ENCODE peak calls at places on chromosomes 2 and 18, in five cellular contexts. One of them, this sample, is unnamed. For H3K27me3 and H3K4me1, the result is how much of the 10 kb centered on the place peaks cover.

GRCh38 chr18:59448546-59448945 is 89.5 kb upstream of the LMAN1 start:
- DNase-seq in heart right ventricle: no peak
- DNase-seq in thyroid gland: no peak
- DNase-seq in Peyer's patch: no peak
- DNase-seq in tibial nerve: no peak
- DNase-seq in this sample: no peak

GRCh38 chr18:50454379-50455005 is 79.6 kb downstream of the SKA1 start:
- DNase-seq in heart right ventricle: no peak
- DNase-seq in thyroid gland: no peak
- DNase-seq in Peyer's patch: no peak
- DNase-seq in tibial nerve: no peak
- DNase-seq in this sample: no peak

GRCh38 chr18:22678486-22678885 is 254.6 kb upstream of the RBBP8 start:
- DNase-seq in heart right ventricle: no peak
- DNase-seq in thyroid gland: no peak
- DNase-seq in Peyer's patch: no peak
- DNase-seq in tibial nerve: no peak
- DNase-seq in this sample: no peak

GRCh38 chr2:109736177-109736827 is 57.8 kb upstream of the RGPD5 start:
- DNase-seq in heart right ventricle: peak
- DNase-seq in thyroid gland: peak
- DNase-seq in Peyer's patch: peak
- DNase-seq in tibial nerve: peak
- DNase-seq in this sample: no peak

GRCh38 chr2:86584164-86584913 is 21.1 kb upstream of the CHMP3 start:
- DNase-seq in heart right ventricle: no peak
- DNase-seq in thyroid gland: no peak
- DNase-seq in Peyer's patch: no peak
- DNase-seq in tibial nerve: no peak
- DNase-seq in this sample: peak

GRCh38 chr2:53670351-53670750 is 97.3 kb upstream of the CHAC2 start:
- DNase-seq in heart right ventricle: no peak
- DNase-seq in thyroid gland: no peak
- DNase-seq in Peyer's patch: no peak
- DNase-seq in tibial nerve: no peak
- DNase-seq in this sample: no peak

GRCh38 chr2:239311132-239312040 is 89.4 kb downstream of the HDAC4 start:
- DNase-seq in heart right ventricle: peak
- DNase-seq in thyroid gland: peak
- DNase-seq in Peyer's patch: peak
- DNase-seq in tibial nerve: no peak
- DNase-seq in this sample: no peak

GRCh38 chr2:54767921-54768320 is 44.5 kb downstream of the EML6 start:
- DNase-seq in heart right ventricle: no peak
- DNase-seq in thyroid gland: no peak
- DNase-seq in Peyer's patch: no peak
- DNase-seq in tibial nerve: no peak
- DNase-seq in this sample: no peak

GRCh38 chr2:118032169-118033013 is 18.5 kb upstream of the CCDC93 start:
- DNase-seq in heart right ventricle: no peak
- DNase-seq in thyroid gland: peak
- DNase-seq in Peyer's patch: peak
- DNase-seq in tibial nerve: peak
- DNase-seq in this sample: peak

GRCh38 chr18:9066358-9066757 is 36.1 kb upstream of the NDUFV2 start:
- DNase-seq in heart right ventricle: no peak
- DNase-seq in thyroid gland: no peak
- DNase-seq in Peyer's patch: no peak
- DNase-seq in tibial nerve: no peak
- DNase-seq in this sample: no peak

GRCh38 chr18:47113796-47114540 is 36.3 kb downstream of the HDHD2 start:
- DNase-seq in heart right ventricle: no peak
- DNase-seq in thyroid gland: no peak
- DNase-seq in Peyer's patch: no peak
- DNase-seq in tibial nerve: no peak
- DNase-seq in this sample: no peak

GRCh38 chr18:35616664-35617423 is 35.3 kb downstream of the GALNT1 start:
- DNase-seq in heart right ventricle: peak
- DNase-seq in thyroid gland: peak
- DNase-seq in Peyer's patch: peak
- DNase-seq in tibial nerve: peak
- DNase-seq in this sample: peak

GRCh38 chr2:217099561-217099960 is 239.7 kb upstream of the TNP1 start:
- DNase-seq in heart right ventricle: peak
- DNase-seq in thyroid gland: no peak
- DNase-seq in Peyer's patch: no peak
- DNase-seq in tibial nerve: peak
- DNase-seq in this sample: no peak

GRCh38 chr2:40363631-40364030 is 88.3 kb downstream of the SLC8A1 start:
- DNase-seq in heart right ventricle: no peak
- DNase-seq in thyroid gland: no peak
- DNase-seq in Peyer's patch: no peak
- DNase-seq in tibial nerve: no peak
- DNase-seq in this sample: no peak

GRCh38 chr2:71166812-71167211 is 36.4 kb downstream of the MPHOSPH10 start:
- DNase-seq in heart right ventricle: no peak
- DNase-seq in thyroid gland: no peak
- DNase-seq in Peyer's patch: no peak
- DNase-seq in tibial nerve: no peak
- DNase-seq in this sample: no peak

GRCh38 chr2:50449306-50449705 is 582.6 kb downstream of the NRXN1 start:
- DNase-seq in heart right ventricle: no peak
- DNase-seq in thyroid gland: no peak
- DNase-seq in Peyer's patch: no peak
- DNase-seq in tibial nerve: no peak
- DNase-seq in this sample: no peak

GRCh38 chr18:49846263-49846662 is 32.9 kb upstream of the ACAA2 start:
- DNase-seq in heart right ventricle: peak
- DNase-seq in thyroid gland: no peak
- DNase-seq in Peyer's patch: no peak
- DNase-seq in tibial nerve: peak
- DNase-seq in this sample: no peak

GRCh38 chr2:20577495-20578235 is 73.2 kb downstream of the HS1BP3 start:
- DNase-seq in heart right ventricle: no peak
- DNase-seq in thyroid gland: peak
- DNase-seq in Peyer's patch: no peak
- DNase-seq in tibial nerve: no peak
- DNase-seq in this sample: no peak

GRCh38 chr2:231765496-231765929 is 15.6 kb downstream of the PDE6D start:
- DNase-seq in heart right ventricle: no peak
- DNase-seq in thyroid gland: no peak
- DNase-seq in Peyer's patch: no peak
- DNase-seq in tibial nerve: no peak
- DNase-seq in this sample: no peak

GRCh38 chr2:195364015-195364965 is 292.7 kb upstream of the SLC39A10 start:
- DNase-seq in heart right ventricle: no peak
- DNase-seq in thyroid gland: no peak
- DNase-seq in Peyer's patch: no peak
- DNase-seq in tibial nerve: no peak
- DNase-seq in this sample: no peak

GRCh38 chr2:84927275-84927627 is 21.8 kb downstream of the TMSB10 start:
- DNase-seq in heart right ventricle: no peak
- DNase-seq in thyroid gland: no peak
- DNase-seq in Peyer's patch: no peak
- DNase-seq in tibial nerve: no peak
- DNase-seq in this sample: no peak

GRCh38 chr2:1556776-1557466 is 143.7 kb downstream of the TPO start:
- DNase-seq in heart right ventricle: no peak
- DNase-seq in thyroid gland: peak
- DNase-seq in Peyer's patch: no peak
- DNase-seq in tibial nerve: peak
- DNase-seq in this sample: no peak

GRCh38 chr2:19195681-19196080 is 162.7 kb downstream of the OSR1 start:
- DNase-seq in heart right ventricle: no peak
- DNase-seq in thyroid gland: no peak
- DNase-seq in Peyer's patch: no peak
- DNase-seq in tibial nerve: no peak
- DNase-seq in this sample: no peak

GRCh38 chr2:70935468-70936164 is at the start of gene ATP6V1B1:
- DNase-seq in heart right ventricle: no peak
- DNase-seq in thyroid gland: no peak
- DNase-seq in Peyer's patch: peak
- DNase-seq in tibial nerve: no peak
- DNase-seq in this sample: no peak

GRCh38 chr2:226526731-226527130 is 272.9 kb downstream of the IRS1 start:
- DNase-seq in heart right ventricle: no peak
- DNase-seq in thyroid gland: no peak
- DNase-seq in Peyer's patch: no peak
- DNase-seq in tibial nerve: no peak
- DNase-seq in this sample: no peak

GRCh38 chr18:29164020-29164706 is 987.2 kb upstream of the CDH2 start:
- DNase-seq in heart right ventricle: no peak
- DNase-seq in thyroid gland: no peak
- DNase-seq in Peyer's patch: no peak
- DNase-seq in tibial nerve: no peak
- DNase-seq in this sample: no peak

GRCh38 chr18:73626859-73627258 is 520.8 kb downstream of the FBXO15 start:
- DNase-seq in heart right ventricle: no peak
- DNase-seq in thyroid gland: no peak
- DNase-seq in Peyer's patch: no peak
- DNase-seq in tibial nerve: no peak
- DNase-seq in this sample: no peak

GRCh38 chr2:101516349-101516748 is 41.4 kb upstream of the RFX8 start:
- DNase-seq in heart right ventricle: no peak
- DNase-seq in thyroid gland: no peak
- DNase-seq in Peyer's patch: no peak
- DNase-seq in tibial nerve: no peak
- DNase-seq in this sample: no peak

GRCh38 chr2:58916127-58916526 is 675.0 kb upstream of the FANCL start:
- DNase-seq in heart right ventricle: no peak
- DNase-seq in thyroid gland: no peak
- DNase-seq in Peyer's patch: no peak
- DNase-seq in tibial nerve: no peak
- DNase-seq in this sample: no peak
- H3K27me3 ChIP-seq in heart right ventricle: under half
- H3K27me3 ChIP-seq in thyroid gland: under half
- H3K27me3 ChIP-seq in Peyer's patch: under half
- H3K27me3 ChIP-seq in tibial nerve: under half
- H3K27me3 ChIP-seq in this sample: under half

DNA sequence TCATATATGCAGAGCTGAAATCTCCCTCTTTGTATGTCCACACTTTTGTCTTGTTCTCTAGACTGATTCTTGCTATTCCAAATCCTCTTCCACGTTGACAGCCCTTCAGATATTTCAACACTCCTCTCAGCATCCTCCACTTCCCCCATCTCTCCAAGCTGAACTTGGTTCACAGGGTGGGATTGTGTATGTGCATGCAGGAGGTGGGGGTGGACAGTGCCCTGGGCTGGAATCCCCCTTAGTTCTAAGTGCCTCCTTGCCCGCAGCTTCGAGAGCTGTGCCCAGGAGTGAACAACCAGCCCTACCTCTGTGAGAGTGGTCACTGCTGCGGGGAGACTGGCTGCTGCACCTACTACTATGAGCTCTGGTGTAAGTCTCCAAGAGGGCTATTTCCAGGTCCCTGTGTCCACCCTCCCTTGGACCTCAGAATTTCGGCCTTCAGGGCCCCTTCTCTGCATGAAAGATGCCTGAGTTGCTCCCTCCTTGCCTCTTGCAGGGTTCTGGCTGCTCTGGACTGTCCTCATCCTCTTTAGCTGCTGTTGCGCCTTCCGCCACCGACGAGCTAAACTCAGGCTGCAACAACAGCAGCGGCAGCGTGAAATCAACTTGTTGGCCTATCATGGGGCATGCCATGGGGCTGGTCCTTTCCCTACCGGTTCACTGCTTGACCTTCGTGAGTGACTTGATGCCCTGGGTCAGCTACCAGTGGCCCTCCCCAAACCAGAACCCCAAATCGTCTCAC is 1.3 kb downstream of the WBP1 start:
- DNase-seq in heart right ventricle: no peak
- DNase-seq in thyroid gland: no peak
- DNase-seq in Peyer's patch: no peak
- DNase-seq in tibial nerve: no peak
- DNase-seq in this sample: no peak
- H3K4me3 ChIP-seq in heart right ventricle: peak
- H3K4me3 ChIP-seq in thyroid gland: no peak
- H3K4me3 ChIP-seq in Peyer's patch: no peak
- H3K4me3 ChIP-seq in tibial nerve: no peak
- H3K4me3 ChIP-seq in this sample: no peak

DNA sequence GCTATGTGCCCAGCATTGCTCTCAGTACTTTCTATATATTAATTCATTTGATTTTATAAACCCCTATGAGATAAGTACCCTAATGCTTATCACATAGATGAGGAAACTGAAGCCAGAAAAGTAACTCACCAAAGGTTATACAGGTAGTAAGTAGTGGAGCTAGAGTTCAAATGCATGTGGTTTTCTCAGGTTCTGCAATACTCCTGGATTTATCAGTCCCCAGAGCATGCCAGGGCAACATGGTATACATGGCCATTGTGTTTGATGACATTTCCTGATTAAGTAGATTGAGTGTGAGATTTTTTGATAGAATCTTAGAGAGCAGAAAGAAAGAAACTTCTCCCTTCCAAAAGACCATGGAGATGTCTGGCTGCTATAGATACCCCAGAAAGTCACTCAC is 233.1 kb downstream of the IKZF2 start:
- DNase-seq in heart right ventricle: no peak
- DNase-seq in thyroid gland: no peak
- DNase-seq in Peyer's patch: no peak
- DNase-seq in tibial nerve: no peak
- DNase-seq in this sample: no peak
- H3K4me1 ChIP-seq in heart right ventricle: under half
- H3K4me1 ChIP-seq in thyroid gland: under half
- H3K4me1 ChIP-seq in Peyer's patch: under half
- H3K4me1 ChIP-seq in tibial nerve: under half
- H3K4me1 ChIP-seq in this sample: under half

GRCh38 chr2:45988879-45989278 is 308.3 kb upstream of the EPAS1 start:
- DNase-seq in heart right ventricle: no peak
- DNase-seq in thyroid gland: no peak
- DNase-seq in Peyer's patch: no peak
- DNase-seq in tibial nerve: no peak
- DNase-seq in this sample: no peak

GRCh38 chr2:45987856-45988255 is 309.4 kb upstream of the EPAS1 start:
- DNase-seq in heart right ventricle: no peak
- DNase-seq in thyroid gland: no peak
- DNase-seq in Peyer's patch: no peak
- DNase-seq in tibial nerve: no peak
- DNase-seq in this sample: no peak

GRCh38 chr2:45984896-45985488 is 312.2 kb upstream of the EPAS1 start:
- DNase-seq in heart right ventricle: no peak
- DNase-seq in thyroid gland: no peak
- DNase-seq in Peyer's patch: no peak
- DNase-seq in tibial nerve: no peak
- DNase-seq in this sample: no peak

GRCh38 chr2:45984366-45984765 is 312.8 kb upstream of the EPAS1 start:
- DNase-seq in heart right ventricle: no peak
- DNase-seq in thyroid gland: no peak
- DNase-seq in Peyer's patch: no peak
- DNase-seq in tibial nerve: no peak
- DNase-seq in this sample: no peak

DNA sequence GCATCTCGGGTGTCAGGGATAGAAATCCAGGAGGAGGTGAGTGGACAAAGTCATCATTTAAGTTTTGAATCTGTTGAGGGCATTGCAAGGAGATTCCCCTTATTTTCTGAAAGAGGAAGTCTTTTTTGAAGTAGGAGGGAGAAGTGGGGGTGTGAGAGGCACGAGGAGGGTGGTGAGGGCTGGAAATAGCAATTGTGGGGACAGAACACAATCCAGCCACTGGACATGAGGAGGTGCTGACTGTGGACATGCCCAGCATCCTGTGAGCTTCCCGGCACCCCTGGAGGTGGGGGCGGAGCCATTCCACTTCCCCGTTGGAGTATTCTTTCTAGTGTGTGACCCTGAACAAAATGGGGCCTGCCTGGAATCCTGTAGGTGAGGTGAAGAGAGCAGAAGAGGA is 310.7 kb upstream of the EPAS1 start:
- DNase-seq in heart right ventricle: no peak
- DNase-seq in thyroid gland: no peak
- DNase-seq in Peyer's patch: no peak
- DNase-seq in tibial nerve: peak
- DNase-seq in this sample: no peak
- H3K27me3 ChIP-seq in heart right ventricle: under half
- H3K27me3 ChIP-seq in thyroid gland: under half
- H3K27me3 ChIP-seq in Peyer's patch: under half
- H3K27me3 ChIP-seq in tibial nerve: under half
- H3K27me3 ChIP-seq in this sample: under half

This sample was measured in CD8-positive, alpha-beta memory T cell.